ENCODE peak calls at places on chromosomes 3 and 15, in ten cellular contexts. J is H9, Z is OCI-LY7, I is A549, S is H1, R is Panc1, C is progenitor cell of endocrine pancreas, P is lower lobe of right lung, A is HFFc6, T is foreskin fibroblast. M is an unnamed sample.

GRCh38 chr15:97023131-97023844 is 692.8 kb downstream of the NR2F2 start:
- DNase-seq in J (no peak), Z (no peak), I (no peak), S (no peak), R (no peak), C (no peak), P (no peak), A (no peak), T (no peak), M (no peak)

GRCh38 chr15:93020976-93021772 is 67.8 kb downstream of the RGMA start:
- DNase-seq in J (no peak), Z (no peak), I (no peak), S (no peak), R (no peak), C (no peak), P (no peak), A (no peak), T (no peak), M (no peak)

GRCh38 chr3:140626856-140627255 is 51.0 kb upstream of the TRIM42 start:
- DNase-seq in J (no peak), Z (no peak), I (no peak), S (no peak), R (no peak), C (no peak), P (no peak), A (no peak), T (no peak), M (no peak)

GRCh38 chr3:183178833-183179549 is 16.5 kb upstream of the LAMP3 start:
- DNase-seq in J (peak; percentile 72), Z (no peak), I (peak; percentile 25), S (peak; percentile 77), R (no peak), C (peak; percentile 46), P (peak; percentile 88), A (no peak), T (peak; percentile 78), M (no peak)

GRCh38 chr3:55620361-55621025 is 133.4 kb upstream of the WNT5A start:
- DNase-seq in J (peak; percentile 42), Z (no peak), I (no peak), S (no peak), R (no peak), C (no peak), P (no peak), A (peak; percentile 12), T (no peak), M (no peak)

GRCh38 chr3:173938159-173938558 is 540.6 kb downstream of the NLGN1 start:
- DNase-seq in J (no peak), Z (no peak), I (peak; percentile 35), S (no peak), R (no peak), C (no peak), P (no peak), A (peak; percentile 85), T (peak; percentile 65), M (no peak)

GRCh38 chr3:151770941-151771340 is 37.2 kb downstream of the AADACL2 start:
- DNase-seq in J (no peak), Z (no peak), I (peak; percentile 74), S (no peak), R (no peak), C (no peak), P (peak; percentile 75), A (no peak), T (peak; percentile 23), M (no peak)

GRCh38 chr3:56321383-56321782 is 146.9 kb downstream of the ERC2 start:
- DNase-seq in J (no peak), Z (no peak), I (no peak), S (no peak), R (no peak), C (no peak), P (no peak), A (no peak), T (no peak), M (no peak)

GRCh38 chr3:156516284-156516683 is 38.6 kb downstream of the SSR3 start:
- DNase-seq in J (no peak), Z (no peak), I (no peak), S (no peak), R (no peak), C (no peak), P (no peak), A (no peak), T (no peak), M (no peak)

GRCh38 chr3:11567516-11568467 is 75.9 kb downstream of the VGLL4 start:
- DNase-seq in J (no peak), Z (no peak), I (peak; percentile 56), S (no peak), R (no peak), C (no peak), P (no peak), A (peak; percentile 85), T (peak; percentile 95), M (no peak)

GRCh38 chr15:99414755-99415731 is 150.7 kb upstream of the MEF2A start:
- DNase-seq in J (peak; percentile 18), Z (no peak), I (no peak), S (peak; percentile 41), R (no peak), C (no peak), P (no peak), A (no peak), T (no peak), M (no peak)

GRCh38 chr3:141834296-141834695 is 42.1 kb upstream of the ATP1B3 start:
- DNase-seq in J (no peak), Z (no peak), I (no peak), S (no peak), R (no peak), C (no peak), P (no peak), A (no peak), T (no peak), M (no peak)

GRCh38 chr3:137572931-137573330 is 191.2 kb upstream of the SOX14 start:
- DNase-seq in J (no peak), Z (no peak), I (no peak), S (no peak), R (no peak), C (no peak), P (no peak), A (no peak), T (no peak), M (no peak)

GRCh38 chr3:141334627-141335250 is 33.6 kb upstream of the ZBTB38 start:
- DNase-seq in J (no peak), Z (no peak), I (no peak), S (no peak), R (no peak), C (no peak), P (no peak), A (no peak), T (no peak), M (no peak)

GRCh38 chr15:70200511-70200991 is 102.8 kb upstream of the TLE3 start:
- DNase-seq in J (no peak), Z (no peak), I (no peak), S (no peak), R (no peak), C (no peak), P (no peak), A (no peak), T (no peak), M (no peak)

DNA sequence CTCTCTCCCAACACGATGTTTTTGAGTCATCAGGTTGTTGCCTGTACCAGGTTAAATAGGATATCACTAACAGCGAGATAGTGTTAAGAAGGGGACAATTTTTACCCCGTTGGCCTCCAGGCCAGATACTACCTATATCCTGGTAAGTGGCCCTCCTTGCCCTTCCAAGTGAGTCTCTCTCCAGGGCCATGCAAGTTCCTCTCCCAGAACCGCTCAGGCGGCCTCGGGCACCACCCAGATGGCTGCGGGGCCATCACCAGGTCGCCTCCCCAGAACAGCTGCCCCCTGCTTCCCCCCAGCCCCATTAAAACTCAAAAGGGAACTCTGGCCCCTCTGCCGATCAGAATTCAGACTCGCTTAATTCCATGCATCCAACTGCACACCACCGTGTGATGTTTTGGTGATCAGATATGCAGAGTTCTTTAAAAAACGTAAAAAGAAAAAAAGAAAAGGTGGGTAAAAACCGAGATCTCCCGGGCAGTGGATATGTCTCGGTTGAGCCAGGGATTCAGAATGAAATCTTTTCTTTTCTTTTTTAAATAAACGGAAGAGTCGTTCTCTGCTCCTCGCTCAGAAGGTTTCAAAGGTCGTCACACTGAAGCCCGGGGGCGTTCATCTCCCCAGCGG is 1.9 kb upstream of the TRIM71 start:
- DNase-seq in J (no peak), Z (no peak), I (no peak), S (no peak), R (no peak), C (no peak), P (no peak), A (no peak), T (peak; percentile 12), M (no peak)
- TF ChIP-seq CTCF in J (no peak), Z (no peak), I (no peak), S (no peak), R (no peak), C (no peak), P (no peak), A (no peak), T (no peak), M (no peak)

DNA sequence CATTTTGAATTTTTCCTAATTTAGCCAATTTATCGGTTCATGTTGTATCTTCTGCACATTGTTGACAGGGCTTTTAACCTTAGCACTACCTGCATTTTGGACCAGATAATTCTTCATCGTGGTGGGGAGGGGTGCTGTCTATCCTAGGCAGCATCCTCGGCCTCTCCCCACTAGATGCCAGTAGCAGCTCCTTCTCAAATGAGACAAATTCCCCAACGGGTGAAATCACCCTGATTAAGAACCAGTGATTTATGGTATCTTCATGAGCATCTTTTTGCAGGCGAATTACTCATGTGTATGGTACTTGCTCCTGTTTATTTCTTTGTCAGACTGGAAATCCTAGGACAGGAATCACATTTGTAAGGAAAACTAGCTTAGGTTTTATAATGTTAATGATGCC is 68.0 kb downstream of the C3orf70 start:
- DNase-seq in J (no peak), Z (no peak), I (no peak), S (no peak), R (no peak), C (no peak), P (no peak), A (peak; percentile 96), T (peak; percentile 73), M (no peak)
- TF ChIP-seq CTCF in J (peak; percentile 34), Z (no peak), I (no peak), S (peak; percentile 2), R (no peak), C (no peak), P (no peak), A (peak; percentile 77), T (peak; percentile 86), M (no peak)

GRCh38 chr15:41695750-41696436 is 35.7 kb downstream of the MGA start:
- DNase-seq in J (no peak), Z (peak; percentile 81), I (peak; percentile 42), S (no peak), R (no peak), C (no peak), P (no peak), A (peak; percentile 26), T (peak; percentile 36), M (no peak)
- TF ChIP-seq CTCF in J (peak; percentile 48), Z (peak; percentile 84), I (peak; percentile 34), S (no peak), R (peak; percentile 60), C (no peak), P (peak; percentile 29), A (peak; percentile 50), T (peak; percentile 9), M (no peak)

DNA sequence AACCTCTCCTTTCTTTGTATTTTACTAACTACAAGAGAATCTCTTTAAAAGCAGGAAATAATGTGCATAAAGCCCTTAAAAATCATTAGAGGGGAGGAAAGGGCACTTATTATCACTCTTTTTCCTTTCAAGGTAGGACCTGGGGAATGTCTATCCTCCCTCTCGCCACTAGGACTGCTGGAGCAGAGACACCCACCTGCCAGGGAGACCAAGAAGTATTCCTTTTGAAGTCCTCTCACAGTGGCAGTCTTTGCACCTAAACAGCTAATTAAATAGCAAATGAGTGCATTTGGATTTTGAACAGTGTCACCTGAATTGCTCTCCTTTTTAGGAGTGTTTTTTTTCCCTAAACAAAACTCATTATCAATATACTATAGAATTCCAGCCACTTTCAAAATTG is 874.1 kb downstream of the ZPLD1 start:
- DNase-seq in J (peak; percentile 37), Z (no peak), I (peak; percentile 1), S (no peak), R (no peak), C (no peak), P (no peak), A (no peak), T (no peak), M (no peak)
- TF ChIP-seq CTCF in J (peak; percentile 67), Z (no peak), I (no peak), S (peak; percentile 60), R (peak; percentile 16), C (peak; percentile 45), P (no peak), A (no peak), T (no peak), M (no peak)

M was measured in omental fat pad.